ENCODE peak calls at places on chromosomes 4 and X, in four cellular contexts. W is astrocyte, G is pancreas, L is mammary epithelial cell. U is an unnamed sample.

GRCh38 chr4:177461606-177462005 is 19.4 kb upstream of the AGA start:
- DNase-seq in W (peak; percentile 63), G (no peak), L (no peak), U (no peak)

GRCh38 chrX:150873616-150874015 is 24.9 kb downstream of the CD99L2 start:
- DNase-seq in W (peak; percentile 39), G (no peak), L (peak; percentile 47), U (peak; percentile 75)

GRCh38 chrX:1306909-1307625 is 29.5 kb upstream of the IL3RA start:
- DNase-seq in W (no peak), G (no peak), L (no peak), U (no peak)

GRCh38 chr4:156475322-156475721 is 496.3 kb downstream of the PDGFC start:
- DNase-seq in W (peak; percentile 59), G (no peak), L (peak; percentile 64), U (no peak)

GRCh38 chr4:76679691-76680090 is 218.3 kb downstream of the SOWAHB start:
- DNase-seq in W (no peak), G (no peak), L (no peak), U (no peak)

GRCh38 chrX:48794993-48795501 is 6.8 kb upstream of the HDAC6 start:
- DNase-seq in W (peak; percentile 54), G (no peak), L (peak; percentile 21), U (no peak)

GRCh38 chr4:137526681-137527080 is 5.6 kb downstream of the PCDH18 start:
- DNase-seq in W (no peak), G (no peak), L (no peak), U (no peak)

GRCh38 chrX:154734101-154734781 is 16.6 kb downstream of the GAB3 start:
- DNase-seq in W (peak; percentile 73), G (no peak), L (peak; percentile 77), U (peak; percentile 21)

GRCh38 chr4:172657112-172657511 is 511.5 kb upstream of the GALNT7 start:
- DNase-seq in W (no peak), G (no peak), L (no peak), U (no peak)

GRCh38 chr4:156182269-156182668 is 228.6 kb upstream of the CTSO start:
- DNase-seq in W (no peak), G (no peak), L (no peak), U (no peak)

GRCh38 chr4:151484396-151485102 is 75.6 kb downstream of the FHIP1A start:
- DNase-seq in W (peak; percentile 91), G (no peak), L (peak; percentile 73), U (no peak)

GRCh38 chr4:26140150-26140898 is 180.5 kb upstream of the RBPJ start:
- DNase-seq in W (peak; percentile 56), G (no peak), L (no peak), U (no peak)

GRCh38 chr4:40317921-40318658 is 17.0 kb upstream of the CHRNA9 start:
- DNase-seq in W (no peak), G (no peak), L (no peak), U (no peak)

GRCh38 chr4:160038560-160038959 is 935.7 kb downstream of the RAPGEF2 start:
- DNase-seq in W (peak; percentile 3), G (no peak), L (peak; percentile 60), U (no peak)

GRCh38 chrX:31931225-31931624 is 859.4 kb upstream of the FTHL17 start:
- DNase-seq in W (peak; percentile 47), G (no peak), L (peak; percentile 59), U (no peak)

GRCh38 chr4:184475096-184475461 is 729 bp upstream of the IRF2 start:
- DNase-seq in W (peak; percentile 29), G (peak; percentile 47), L (peak; percentile 51), U (peak; percentile 82)

GRCh38 chrX:31508338-31508737 is 436.5 kb upstream of the FTHL17 start:
- DNase-seq in W (peak; percentile 75), G (no peak), L (peak; percentile 10), U (no peak)

GRCh38 chr4:140343303-140343702 is 30.1 kb upstream of the SCOC start:
- DNase-seq in W (no peak), G (peak; percentile 87), L (peak; percentile 25), U (no peak)

GRCh38 chrX:56794831-56795230 is 65.8 kb downstream of the NBDY start:
- DNase-seq in W (no peak), G (no peak), L (no peak), U (no peak)

GRCh38 chr4:48635310-48635709 is 144.8 kb downstream of the FRYL start:
- DNase-seq in W (peak; percentile 53), G (no peak), L (peak; percentile 43), U (no peak)

GRCh38 chrX:121579016-121579760 is 531.8 kb downstream of the GLUD2 start:
- DNase-seq in W (no peak), G (peak; percentile 16), L (peak; percentile 12), U (no peak)

GRCh38 chr4:112523008-112523440 is 7.0 kb upstream of the NEUROG2 start:
- DNase-seq in W (peak; percentile 24), G (peak; percentile 50), L (peak; percentile 29), U (no peak)
- H3K4me3 ChIP-seq in W (peak overlapping the region; percentile 58), G (peak overlapping the region; percentile 30), L (peak overlapping the region; percentile 49), U (peak overlapping the region; percentile 55)

GRCh38 chrX:40148439-40149285 is 50.9 kb upstream of the BCOR start:
- DNase-seq in W (no peak), G (no peak), L (no peak), U (no peak)

GRCh38 chrX:40149286-40150175 is 51.8 kb upstream of the BCOR start:
- DNase-seq in W (no peak), G (no peak), L (no peak), U (no peak)

GRCh38 chrX:40147399-40148188 is 49.8 kb upstream of the BCOR start:
- DNase-seq in W (no peak), G (no peak), L (no peak), U (no peak)

GRCh38 chrX:40146471-40147398 is 49.0 kb upstream of the BCOR start:
- DNase-seq in W (peak; percentile 56), G (no peak), L (no peak), U (no peak)

DNA sequence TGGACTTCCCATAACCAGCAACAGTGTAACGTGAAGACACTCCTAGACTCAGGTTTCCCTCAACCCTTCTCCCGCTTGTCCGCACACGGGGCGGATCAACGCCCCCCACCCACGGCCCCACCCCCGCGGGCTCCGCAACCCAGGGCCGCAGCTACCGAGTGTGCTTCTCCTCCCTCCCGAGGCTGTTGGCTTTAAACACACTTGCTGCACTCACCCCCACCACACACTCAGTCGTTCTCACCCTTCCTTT is 50.4 kb upstream of the BCOR start:
- DNase-seq in W (no peak), G (no peak), L (no peak), U (no peak)
- H3K4me1 ChIP-seq in W (peaks cover 8% of the 10 kb centered on the region), G (peaks cover 3% of the 10 kb centered on the region), L (peaks cover 17% of the 10 kb centered on the region), U (peaks cover 14% of the 10 kb centered on the region)

DNA sequence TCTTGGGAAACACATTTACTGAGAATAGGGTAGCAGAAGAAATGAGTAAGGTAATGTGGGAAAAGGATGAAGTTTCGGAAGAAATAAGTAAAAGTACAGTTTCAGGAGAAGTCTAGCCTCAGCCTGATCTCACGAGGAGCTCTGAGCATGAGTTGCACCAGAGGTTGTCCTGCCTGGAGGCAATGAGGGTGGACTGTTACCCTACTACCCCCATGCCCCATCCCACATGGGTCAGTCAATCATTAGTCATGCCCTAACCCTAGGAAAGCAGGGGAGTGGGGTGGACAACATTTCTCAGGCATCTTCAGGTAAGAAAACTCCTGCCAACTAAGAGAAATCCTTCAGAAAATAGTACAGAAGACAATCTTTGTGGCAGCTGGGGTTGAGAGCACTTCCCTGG is 35.1 kb downstream of the HS3ST1 start:
- DNase-seq in W (no peak), G (no peak), L (no peak), U (no peak)
- H3K4me3 ChIP-seq in W (no peak overlapping the region), G (no peak overlapping the region), L (no peak overlapping the region), U (no peak overlapping the region)

GRCh38 chr4:1244081-1244977 is 4.6 kb downstream of the CTBP1 start:
- DNase-seq in W (no peak), G (peak; percentile 22), L (no peak), U (peak; percentile 56)
- H3K4me1 ChIP-seq in W (peaks cover 18% of the 10 kb centered on the region), G (peaks cover 47% of the 10 kb centered on the region), L (peaks cover 21% of the 10 kb centered on the region), U (peaks cover 63% of the 10 kb centered on the region)

GRCh38 chr4:2261853-2262144 is at the start of gene MXD4:
- DNase-seq in W (no peak), G (no peak), L (no peak), U (no peak)
- H3K4me3 ChIP-seq in W (peak within 1 kb of the TSS; percentile 71), G (peak within 1 kb of the TSS; percentile 93), L (peak within 1 kb of the TSS; percentile 74), U (peak within 1 kb of the TSS; percentile 99)

DNA sequence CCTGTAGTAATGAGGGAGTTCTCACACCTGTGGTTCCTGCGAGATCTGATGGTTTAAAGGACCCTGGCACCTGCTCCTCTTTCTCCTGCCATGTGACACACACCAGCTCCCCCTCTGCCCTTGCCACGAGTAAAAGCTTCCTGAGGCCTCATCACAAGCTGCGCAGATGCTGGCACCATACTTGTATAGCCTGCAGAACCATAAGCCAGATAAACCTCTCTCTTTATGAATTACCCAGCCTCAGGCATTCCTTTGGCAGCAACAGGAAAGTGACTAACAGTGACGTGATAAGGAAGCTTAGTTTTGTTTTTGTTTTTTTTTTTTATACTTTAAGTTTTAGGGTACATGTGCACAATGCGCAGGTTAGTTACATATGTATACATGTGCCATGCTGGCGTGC is 130.9 kb downstream of the AFAP1 start:
- DNase-seq in W (peak; percentile 84), G (no peak), L (peak; percentile 70), U (no peak)
- H3K4me1 ChIP-seq in W (peaks cover 50% of the 10 kb centered on the region), G (peaks cover 29% of the 10 kb centered on the region), L (peaks cover 38% of the 10 kb centered on the region), U (peaks cover 37% of the 10 kb centered on the region)

DNA sequence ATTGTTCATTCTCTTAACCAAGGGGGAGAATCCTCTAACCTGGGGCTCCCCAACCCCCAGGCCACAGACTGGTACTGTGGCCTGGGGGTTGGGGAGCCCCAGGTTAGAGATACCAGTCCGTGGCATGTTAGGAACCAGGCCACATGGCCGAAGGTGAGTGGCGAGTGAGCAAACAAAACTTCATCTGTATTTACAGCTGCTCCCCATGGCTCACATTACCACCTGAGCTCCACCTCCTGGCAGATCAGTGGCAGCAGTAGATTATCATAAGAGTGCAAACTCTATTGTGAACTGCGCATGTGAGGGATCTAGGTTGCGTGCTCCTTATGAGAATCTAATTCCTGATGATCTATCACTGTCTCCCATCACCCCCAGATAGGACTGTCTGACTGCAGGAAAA is 957.2 kb upstream of the PRKX start:
- DNase-seq in W (no peak), G (no peak), L (no peak), U (no peak)
- H3K4me3 ChIP-seq in W (no peak overlapping the region), G (no peak overlapping the region), L (no peak overlapping the region), U (no peak overlapping the region)

GRCh38 chr4:148434075-148434773 is 8.0 kb downstream of the NR3C2 start:
- DNase-seq in W (no peak), G (no peak), L (no peak), U (no peak)
- H3K4me1 ChIP-seq in W (no peaks in the 10 kb centered on the region), G (peaks cover 55% of the 10 kb centered on the region), L (no peaks in the 10 kb centered on the region), U (peaks cover 44% of the 10 kb centered on the region)

DNA sequence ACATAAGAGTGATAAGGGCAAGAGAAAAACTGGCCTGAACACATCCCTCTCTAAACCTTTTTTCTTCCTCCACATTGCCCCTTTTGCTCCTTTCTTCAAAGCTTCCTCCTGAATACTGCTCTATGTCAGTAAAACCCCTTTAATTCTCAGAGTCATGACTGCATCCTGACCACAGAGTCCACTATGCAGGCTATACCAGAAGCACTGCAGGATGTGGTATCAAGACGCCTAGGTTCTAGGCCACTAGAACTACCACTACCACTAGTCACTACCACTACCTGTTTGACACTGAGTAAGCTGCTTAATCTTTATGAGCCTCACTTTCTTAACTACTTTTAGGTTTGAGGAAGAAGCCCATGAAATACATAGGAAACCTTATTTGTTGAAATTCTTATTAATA is 38.7 kb downstream of the ARHGEF9 start:
- DNase-seq in W (no peak), G (no peak), L (peak; percentile 12), U (no peak)
- H3K4me3 ChIP-seq in W (no peak overlapping the region), G (no peak overlapping the region), L (no peak overlapping the region), U (no peak overlapping the region)